ENCODE peak calls at places on chromosomes 11 and 22, in six cellular contexts. One of them, this sample, is unnamed.

GRCh38 chr11:128624269-128625170 is 37.2 kb upstream of the ETS1 start:
- DNase-seq in HCT116: no peak
- DNase-seq in heart left ventricle: no peak
- DNase-seq in gastrocnemius medialis: peak; percentile 33
- DNase-seq in aorta: no peak
- DNase-seq in mammary epithelial cell: no peak
- DNase-seq in this sample: no peak

GRCh38 chr11:4095509-4096230 is 1.1 kb downstream of the RRM1 start:
- DNase-seq in HCT116: no peak
- DNase-seq in heart left ventricle: no peak
- DNase-seq in gastrocnemius medialis: no peak
- DNase-seq in aorta: no peak
- DNase-seq in mammary epithelial cell: peak; percentile 71
- DNase-seq in this sample: no peak

GRCh38 chr11:8807544-8808225 is 103.3 kb upstream of the AKIP1 start:
- DNase-seq in HCT116: no peak
- DNase-seq in heart left ventricle: peak; percentile 61
- DNase-seq in gastrocnemius medialis: peak; percentile 35
- DNase-seq in aorta: no peak
- DNase-seq in mammary epithelial cell: peak; percentile 69
- DNase-seq in this sample: peak; percentile 80

GRCh38 chr11:64074239-64074638 is 38.5 kb downstream of the FLRT1 start:
- DNase-seq in HCT116: no peak
- DNase-seq in heart left ventricle: no peak
- DNase-seq in gastrocnemius medialis: no peak
- DNase-seq in aorta: no peak
- DNase-seq in mammary epithelial cell: peak; percentile 10
- DNase-seq in this sample: no peak

GRCh38 chr11:112511906-112512305 is 251.2 kb upstream of the PLET1 start:
- DNase-seq in HCT116: no peak
- DNase-seq in heart left ventricle: no peak
- DNase-seq in gastrocnemius medialis: no peak
- DNase-seq in aorta: no peak
- DNase-seq in mammary epithelial cell: no peak
- DNase-seq in this sample: no peak

GRCh38 chr11:70159612-70160570 is 43.2 kb upstream of the FADD start:
- DNase-seq in HCT116: peak; percentile 77
- DNase-seq in heart left ventricle: no peak
- DNase-seq in gastrocnemius medialis: no peak
- DNase-seq in aorta: peak; percentile 92
- DNase-seq in mammary epithelial cell: peak; percentile 99
- DNase-seq in this sample: peak; percentile 99

GRCh38 chr11:70024036-70024772 is 53.9 kb upstream of the ANO1 start:
- DNase-seq in HCT116: no peak
- DNase-seq in heart left ventricle: no peak
- DNase-seq in gastrocnemius medialis: no peak
- DNase-seq in aorta: no peak
- DNase-seq in mammary epithelial cell: no peak
- DNase-seq in this sample: no peak

GRCh38 chr11:61735391-61735790 is 17.0 kb upstream of the MYRF start:
- DNase-seq in HCT116: no peak
- DNase-seq in heart left ventricle: no peak
- DNase-seq in gastrocnemius medialis: no peak
- DNase-seq in aorta: no peak
- DNase-seq in mammary epithelial cell: no peak
- DNase-seq in this sample: no peak

GRCh38 chr22:38864361-38865191 is 7.4 kb downstream of the CBX6 start:
- DNase-seq in HCT116: no peak
- DNase-seq in heart left ventricle: peak; percentile 77
- DNase-seq in gastrocnemius medialis: no peak
- DNase-seq in aorta: peak; percentile 87
- DNase-seq in mammary epithelial cell: no peak
- DNase-seq in this sample: no peak

GRCh38 chr11:122157540-122158173 is 41.6 kb upstream of the BLID start:
- DNase-seq in HCT116: no peak
- DNase-seq in heart left ventricle: no peak
- DNase-seq in gastrocnemius medialis: no peak
- DNase-seq in aorta: no peak
- DNase-seq in mammary epithelial cell: no peak
- DNase-seq in this sample: no peak

GRCh38 chr11:78898376-78898775 is 323.7 kb upstream of the NARS2 start:
- DNase-seq in HCT116: no peak
- DNase-seq in heart left ventricle: no peak
- DNase-seq in gastrocnemius medialis: no peak
- DNase-seq in aorta: no peak
- DNase-seq in mammary epithelial cell: no peak
- DNase-seq in this sample: no peak

GRCh38 chr11:104573431-104573830 is 324.8 kb downstream of the CASP12 start:
- DNase-seq in HCT116: no peak
- DNase-seq in heart left ventricle: no peak
- DNase-seq in gastrocnemius medialis: no peak
- DNase-seq in aorta: no peak
- DNase-seq in mammary epithelial cell: peak; percentile 75
- DNase-seq in this sample: no peak

GRCh38 chr11:113317297-113317696 is 2.9 kb downstream of the TTC12 start:
- DNase-seq in HCT116: no peak
- DNase-seq in heart left ventricle: no peak
- DNase-seq in gastrocnemius medialis: no peak
- DNase-seq in aorta: no peak
- DNase-seq in mammary epithelial cell: no peak
- DNase-seq in this sample: no peak

GRCh38 chr11:131867457-131868257 is 497.2 kb downstream of the NTM start:
- DNase-seq in HCT116: no peak
- DNase-seq in heart left ventricle: peak; percentile 81
- DNase-seq in gastrocnemius medialis: peak; percentile 17
- DNase-seq in aorta: peak; percentile 79
- DNase-seq in mammary epithelial cell: peak; percentile 70
- DNase-seq in this sample: peak; percentile 73

GRCh38 chr22:49869091-49869830 is 15.6 kb downstream of the ZBED4 start:
- DNase-seq in HCT116: no peak
- DNase-seq in heart left ventricle: no peak
- DNase-seq in gastrocnemius medialis: no peak
- DNase-seq in aorta: peak; percentile 54
- DNase-seq in mammary epithelial cell: no peak
- DNase-seq in this sample: no peak

GRCh38 chr22:49865156-49865555 is 11.5 kb downstream of the ZBED4 start:
- DNase-seq in HCT116: no peak
- DNase-seq in heart left ventricle: no peak
- DNase-seq in gastrocnemius medialis: no peak
- DNase-seq in aorta: peak; percentile 54
- DNase-seq in mammary epithelial cell: no peak
- DNase-seq in this sample: no peak

GRCh38 chr22:49867303-49868250 is 13.9 kb downstream of the ZBED4 start:
- DNase-seq in HCT116: no peak
- DNase-seq in heart left ventricle: no peak
- DNase-seq in gastrocnemius medialis: no peak
- DNase-seq in aorta: peak; percentile 42
- DNase-seq in mammary epithelial cell: no peak
- DNase-seq in this sample: no peak

GRCh38 chr22:49866134-49866533 is 12.5 kb downstream of the ZBED4 start:
- DNase-seq in HCT116: no peak
- DNase-seq in heart left ventricle: no peak
- DNase-seq in gastrocnemius medialis: no peak
- DNase-seq in aorta: no peak
- DNase-seq in mammary epithelial cell: no peak
- DNase-seq in this sample: no peak

GRCh38 chr22:49866646-49867045 is 13.0 kb downstream of the ZBED4 start:
- DNase-seq in HCT116: no peak
- DNase-seq in heart left ventricle: no peak
- DNase-seq in gastrocnemius medialis: no peak
- DNase-seq in aorta: peak; percentile 30
- DNase-seq in mammary epithelial cell: no peak
- DNase-seq in this sample: no peak
- H3K4me3 ChIP-seq in HCT116: no peak overlapping the region
- H3K4me3 ChIP-seq in heart left ventricle: no peak overlapping the region
- H3K4me3 ChIP-seq in gastrocnemius medialis: no peak overlapping the region
- H3K4me3 ChIP-seq in aorta: no peak overlapping the region
- H3K4me3 ChIP-seq in mammary epithelial cell: no peak overlapping the region
- H3K4me3 ChIP-seq in this sample: no peak overlapping the region

GRCh38 chr11:83687787-83688186 is 401.6 kb upstream of the CCDC90B start:
- DNase-seq in HCT116: no peak
- DNase-seq in heart left ventricle: no peak
- DNase-seq in gastrocnemius medialis: no peak
- DNase-seq in aorta: no peak
- DNase-seq in mammary epithelial cell: no peak
- DNase-seq in this sample: no peak
- H3K36me3 ChIP-seq in HCT116: no peaks in the 10 kb centered on the region
- H3K36me3 ChIP-seq in heart left ventricle: no peaks in the 10 kb centered on the region
- H3K36me3 ChIP-seq in gastrocnemius medialis: no peaks in the 10 kb centered on the region
- H3K36me3 ChIP-seq in aorta: no peaks in the 10 kb centered on the region
- H3K36me3 ChIP-seq in mammary epithelial cell: no peaks in the 10 kb centered on the region
- H3K36me3 ChIP-seq in this sample: no peaks in the 10 kb centered on the region

GRCh38 chr11:11808992-11809583 is 32.7 kb upstream of the USP47 start:
- DNase-seq in HCT116: no peak
- DNase-seq in heart left ventricle: no peak
- DNase-seq in gastrocnemius medialis: no peak
- DNase-seq in aorta: no peak
- DNase-seq in mammary epithelial cell: no peak
- DNase-seq in this sample: no peak

GRCh38 chr11:11807811-11808210 is 34.0 kb upstream of the USP47 start:
- DNase-seq in HCT116: no peak
- DNase-seq in heart left ventricle: no peak
- DNase-seq in gastrocnemius medialis: no peak
- DNase-seq in aorta: no peak
- DNase-seq in mammary epithelial cell: no peak
- DNase-seq in this sample: no peak

GRCh38 chr11:11813288-11813962 is 28.3 kb upstream of the USP47 start:
- DNase-seq in HCT116: peak; percentile 31
- DNase-seq in heart left ventricle: peak; percentile 49
- DNase-seq in gastrocnemius medialis: peak; percentile 20
- DNase-seq in aorta: peak; percentile 73
- DNase-seq in mammary epithelial cell: peak; percentile 77
- DNase-seq in this sample: peak; percentile 89

GRCh38 chr11:11814614-11815452 is 26.9 kb upstream of the USP47 start:
- DNase-seq in HCT116: no peak
- DNase-seq in heart left ventricle: no peak
- DNase-seq in gastrocnemius medialis: no peak
- DNase-seq in aorta: no peak
- DNase-seq in mammary epithelial cell: no peak
- DNase-seq in this sample: no peak

DNA sequence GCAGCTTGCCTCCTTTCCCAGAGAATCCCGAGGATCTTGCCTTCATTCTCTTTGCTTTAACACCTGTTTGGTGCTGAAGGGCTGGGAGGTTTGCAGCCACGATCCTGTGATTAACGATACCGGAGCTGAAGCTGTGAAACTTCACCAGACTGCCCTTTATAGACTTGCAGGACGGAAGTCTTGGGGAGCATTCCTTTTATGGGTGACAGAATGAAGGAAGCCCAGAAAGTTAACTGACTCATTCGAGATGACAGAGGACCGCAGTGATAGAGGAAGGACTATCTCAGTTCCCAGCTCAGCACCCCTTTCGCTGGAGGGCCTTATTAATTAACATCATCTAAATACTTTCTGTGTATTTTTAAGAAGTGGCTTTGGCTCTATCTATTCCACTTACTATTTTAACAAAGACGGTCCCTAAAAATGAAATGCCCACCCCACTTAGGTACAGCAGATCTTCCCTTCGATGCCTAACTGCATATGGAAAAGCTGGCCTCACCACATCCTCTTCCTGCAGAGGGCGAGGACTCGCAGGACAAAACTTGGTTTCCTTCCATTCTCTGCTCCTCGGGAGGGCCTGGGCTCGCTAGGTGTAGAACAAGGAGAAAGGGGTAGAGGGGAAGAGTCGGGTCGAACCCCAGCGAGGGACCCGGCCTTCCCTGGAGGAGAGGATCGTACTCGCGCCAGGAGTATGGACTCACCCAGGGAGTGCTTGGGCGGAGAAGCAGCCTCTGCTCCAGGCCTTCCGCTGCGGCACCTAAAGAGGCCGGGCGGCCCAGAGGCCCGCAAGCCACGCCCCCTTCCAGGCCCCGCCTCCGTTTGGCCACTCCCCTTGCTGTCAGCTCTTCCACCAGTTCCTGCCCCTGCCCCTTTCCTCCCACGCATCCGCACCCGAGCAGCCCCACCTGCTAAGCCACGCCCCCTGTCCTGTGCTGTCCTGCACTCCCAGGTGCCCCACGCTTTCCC is 30.7 kb upstream of the USP47 start:
- DNase-seq in HCT116: peak; percentile 85
- DNase-seq in heart left ventricle: no peak
- DNase-seq in gastrocnemius medialis: no peak
- DNase-seq in aorta: peak; percentile 70
- DNase-seq in mammary epithelial cell: no peak
- DNase-seq in this sample: peak; percentile 2
- H3K9me3 ChIP-seq in HCT116: no peaks in the 10 kb centered on the region
- H3K9me3 ChIP-seq in heart left ventricle: no peaks in the 10 kb centered on the region
- H3K9me3 ChIP-seq in gastrocnemius medialis: no peaks in the 10 kb centered on the region
- H3K9me3 ChIP-seq in aorta: no peaks in the 10 kb centered on the region
- H3K9me3 ChIP-seq in mammary epithelial cell: no peaks in the 10 kb centered on the region
- H3K9me3 ChIP-seq in this sample: no peaks in the 10 kb centered on the region

GRCh38 chr11:65557280-65558001 is 718 bp downstream of the LTBP3 start:
- DNase-seq in HCT116: no peak
- DNase-seq in heart left ventricle: no peak
- DNase-seq in gastrocnemius medialis: no peak
- DNase-seq in aorta: no peak
- DNase-seq in mammary epithelial cell: no peak
- DNase-seq in this sample: no peak

GRCh38 chr11:65555693-65556231 is 2.4 kb downstream of the LTBP3 start:
- DNase-seq in HCT116: peak; percentile 71
- DNase-seq in heart left ventricle: peak; percentile 74
- DNase-seq in gastrocnemius medialis: no peak
- DNase-seq in aorta: peak; percentile 92
- DNase-seq in mammary epithelial cell: peak; percentile 92
- DNase-seq in this sample: peak; percentile 98

GRCh38 chr11:65558002-65558784 is at the start of gene LTBP3:
- DNase-seq in HCT116: no peak
- DNase-seq in heart left ventricle: peak; percentile 90
- DNase-seq in gastrocnemius medialis: peak; percentile 67
- DNase-seq in aorta: peak; percentile 94
- DNase-seq in mammary epithelial cell: peak; percentile 77
- DNase-seq in this sample: peak; percentile 89

GRCh38 chr11:65554842-65555395 is 3.2 kb downstream of the LTBP3 start:
- DNase-seq in HCT116: no peak
- DNase-seq in heart left ventricle: no peak
- DNase-seq in gastrocnemius medialis: no peak
- DNase-seq in aorta: no peak
- DNase-seq in mammary epithelial cell: no peak
- DNase-seq in this sample: no peak

DNA sequence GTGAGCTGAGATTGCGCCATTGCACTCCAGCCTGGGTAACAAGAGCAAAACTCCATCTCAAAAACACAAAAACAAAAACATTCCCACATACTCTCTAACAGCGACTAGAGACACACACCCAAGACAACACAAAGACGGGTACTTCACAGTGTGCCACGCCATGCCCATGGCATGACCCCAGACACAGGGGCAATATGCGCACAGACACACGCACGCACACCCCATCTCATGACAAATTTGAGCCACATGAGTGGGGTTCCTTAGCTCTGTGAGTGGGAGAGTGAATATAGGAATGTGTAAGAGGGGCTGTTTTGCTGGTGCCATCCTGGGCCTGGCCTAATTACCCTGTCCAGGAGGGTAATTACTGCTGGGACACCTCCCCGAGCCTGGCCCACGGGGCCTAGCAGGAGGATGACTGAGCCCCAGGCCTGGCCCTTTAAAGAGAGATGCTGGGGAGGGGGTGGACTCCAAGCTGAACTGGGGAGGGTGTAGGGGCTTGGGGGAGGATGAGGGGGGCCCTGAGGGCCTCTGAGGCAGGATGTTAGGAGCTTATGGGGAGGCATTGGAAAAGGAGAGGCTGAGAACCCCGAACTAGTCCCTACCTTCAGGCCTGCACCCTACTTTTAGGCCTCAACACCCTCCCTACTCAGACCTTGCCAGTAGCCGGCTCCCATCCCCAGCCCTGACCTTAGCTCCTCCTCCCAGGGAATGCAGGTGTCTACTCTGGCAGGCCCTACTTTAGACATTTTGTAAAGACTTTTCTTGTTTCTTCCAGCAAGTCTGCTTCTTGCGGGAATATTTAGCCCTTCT is 1.5 kb downstream of the LTBP3 start:
- DNase-seq in HCT116: no peak
- DNase-seq in heart left ventricle: no peak
- DNase-seq in gastrocnemius medialis: no peak
- DNase-seq in aorta: no peak
- DNase-seq in mammary epithelial cell: peak; percentile 34
- DNase-seq in this sample: no peak
- H3K4me3 ChIP-seq in HCT116: peak overlapping the region; percentile 64
- H3K4me3 ChIP-seq in heart left ventricle: peak overlapping the region; percentile 73
- H3K4me3 ChIP-seq in gastrocnemius medialis: peak overlapping the region; percentile 60
- H3K4me3 ChIP-seq in aorta: peak overlapping the region; percentile 87
- H3K4me3 ChIP-seq in mammary epithelial cell: peak overlapping the region; percentile 31
- H3K4me3 ChIP-seq in this sample: peak overlapping the region; percentile 67